ENCODE peak calls at places on chromosomes 6 and 20, in six cellular contexts. S is hepatocyte; U is PC-3; H is AG04450; F is fibroblast of lung; R is CD4-positive, alpha-beta T cell. J is an unnamed sample. For H3K9me3, the result is how much of the 10 kb centered on the place peaks cover.

GRCh38 chr6:124927806-124928205 is 34.4 kb upstream of the RNF217 start:
- DNase-seq in H (peak), U (peak), F (peak), R (no peak), S (no peak), J (no peak)

GRCh38 chr6:43740961-43741764 is 28.8 kb upstream of the VEGFA start:
- DNase-seq in U (no peak), R (no peak), F (no peak), S (no peak), H (no peak), J (no peak)

GRCh38 chr6:5249451-5250122 is 11.2 kb downstream of the LYRM4 start:
- DNase-seq in H (no peak), F (no peak), S (no peak), R (no peak), U (peak), J (no peak)

GRCh38 chr6:108169801-108170606 is 4.2 kb downstream of the NR2E1 start:
- DNase-seq in U (no peak), H (no peak), S (no peak), R (no peak), F (no peak), J (no peak)

GRCh38 chr6:89564752-89565427 is 73.7 kb downstream of the LYRM2 start:
- DNase-seq in F (no peak), S (peak), U (no peak), H (no peak), R (no peak), J (no peak)

GRCh38 chr20:44709380-44709779 is 5.8 kb upstream of the CCN5 start:
- DNase-seq in R (no peak), H (no peak), F (no peak), S (no peak), U (no peak), J (no peak)

GRCh38 chr20:35408270-35408669 is 3.5 kb downstream of the UQCC1 start:
- DNase-seq in R (no peak), S (no peak), U (no peak), H (no peak), F (no peak), J (no peak)

GRCh38 chr6:148538251-148539190 is 195.9 kb downstream of the SASH1 start:
- DNase-seq in R (no peak), S (no peak), U (no peak), H (no peak), F (peak), J (no peak)

GRCh38 chr6:1611322-1611571 is 1.5 kb downstream of the FOXC1 start:
- DNase-seq in R (no peak), F (peak), S (peak), U (peak), H (no peak), J (no peak)

GRCh38 chr6:133259561-133259960 is 18.4 kb downstream of the EYA4 start:
- DNase-seq in U (peak), S (no peak), R (no peak), H (no peak), F (no peak), J (no peak)

GRCh38 chr6:128073389-128073788 is 172.5 kb upstream of the THEMIS start:
- DNase-seq in H (no peak), F (no peak), R (no peak), S (peak), U (no peak), J (no peak)

GRCh38 chr6:30890646-30891449 is 6.5 kb downstream of the DDR1 start:
- DNase-seq in U (no peak), H (no peak), S (no peak), F (no peak), R (no peak), J (no peak)

GRCh38 chr6:137656735-137657134 is 162.5 kb upstream of the OLIG3 start:
- DNase-seq in U (no peak), H (no peak), R (no peak), S (no peak), F (no peak), J (no peak)

GRCh38 chr6:156557269-156557885 is 219.8 kb upstream of the ARID1B start:
- DNase-seq in H (no peak), R (no peak), U (peak), F (peak), S (peak), J (no peak)

GRCh38 chr6:117906905-117907599 is at the start of gene SLC35F1:
- DNase-seq in H (no peak), R (no peak), U (no peak), F (peak), S (peak), J (no peak)

GRCh38 chr6:35568967-35569606 is 56.4 kb upstream of the TULP1 start:
- DNase-seq in S (peak), H (no peak), U (peak), R (peak), F (peak), J (no peak)

GRCh38 chr20:63599396-63600050 is 25.5 kb upstream of the HELZ2 start:
- DNase-seq in H (no peak), F (no peak), U (no peak), S (no peak), R (no peak), J (no peak)

GRCh38 chr6:110518281-110518623 is 41.8 kb upstream of the SLC22A16 start:
- DNase-seq in S (no peak), H (no peak), U (peak), R (no peak), F (peak), J (no peak)

GRCh38 chr6:24476631-24477030 is 12.7 kb downstream of the GPLD1 start:
- DNase-seq in F (no peak), R (no peak), U (no peak), S (no peak), H (no peak), J (no peak)

GRCh38 chr6:52016918-52017748 is 70.3 kb downstream of the PKHD1 start:
- DNase-seq in U (no peak), H (no peak), R (no peak), S (no peak), F (no peak), J (no peak)

GRCh38 chr6:161292650-161293281 is 18.9 kb upstream of the AGPAT4 start:
- DNase-seq in R (no peak), F (no peak), H (no peak), U (no peak), S (no peak), J (no peak)

GRCh38 chr20:36147707-36148106 is 6.8 kb upstream of the EPB41L1 start:
- DNase-seq in H (peak), U (no peak), R (no peak), S (peak), F (peak), J (no peak)

GRCh38 chr6:170572704-170573466 is 11.6 kb downstream of the PDCD2 start:
- DNase-seq in H (no peak), R (no peak), U (no peak), S (no peak), F (no peak), J (no peak)

GRCh38 chr20:31663838-31664695 is 26.4 kb downstream of the COX4I2 start:
- DNase-seq in F (no peak), R (no peak), H (no peak), U (peak), S (peak), J (no peak)

GRCh38 chr6:76774750-76775396 is 688.4 kb downstream of the HTR1B start:
- DNase-seq in R (no peak), F (no peak), H (no peak), U (no peak), S (peak), J (no peak)

GRCh38 chr20:6629564-6629963 is 137.9 kb upstream of the BMP2 start:
- DNase-seq in F (no peak), R (no peak), S (no peak), U (no peak), H (no peak), J (no peak)

GRCh38 chr6:170180671-170181337 is 110.1 kb downstream of the DLL1 start:
- DNase-seq in R (no peak), H (no peak), U (no peak), F (no peak), S (no peak), J (no peak)

GRCh38 chr6:47729457-47729856 is 31.1 kb downstream of the ADGRF4 start:
- DNase-seq in F (no peak), U (no peak), H (no peak), R (no peak), S (no peak), J (no peak)

GRCh38 chr6:79184086-79184485 is 50.4 kb downstream of the HMGN3 start:
- DNase-seq in R (no peak), U (no peak), F (no peak), S (no peak), H (no peak), J (no peak)

GRCh38 chr6:168865-169455 is 123.3 kb upstream of the DUSP22 start:
- DNase-seq in H (no peak), S (peak), R (no peak), U (peak), F (peak), J (peak)

GRCh38 chr6:129370268-129370916 is 339.6 kb downstream of the ARHGAP18 start:
- DNase-seq in H (peak), S (peak), R (peak), U (peak), F (peak), J (peak)

GRCh38 chr20:51611625-51611890 is 69.0 kb upstream of the NFATC2 start:
- DNase-seq in F (no peak), R (no peak), U (no peak), S (no peak), H (no peak), J (no peak)

GRCh38 chr6:35498407-35499045 is 1.6 kb upstream of the TEAD3 start:
- DNase-seq in F (no peak), S (no peak), H (no peak), U (no peak), R (no peak), J (no peak)

GRCh38 chr20:17215167-17215566 is 11.7 kb upstream of the PCSK2 start:
- DNase-seq in S (no peak), H (no peak), R (no peak), U (no peak), F (no peak), J (no peak)

GRCh38 chr6:159615923-159616322 is 77.1 kb downstream of the SOD2 start:
- DNase-seq in H (no peak), S (no peak), R (no peak), F (no peak), U (no peak), J (no peak)

GRCh38 chr20:7694940-7695567 is 245.2 kb downstream of the HAO1 start:
- DNase-seq in F (no peak), U (no peak), H (no peak), R (no peak), S (no peak), J (no peak)

GRCh38 chr20:48919882-48920526 is 1.5 kb upstream of the ARFGEF2 start:
- DNase-seq in H (no peak), F (no peak), U (no peak), R (no peak), S (peak), J (no peak)

GRCh38 chr6:27451660-27452390 is 21.1 kb downstream of the ZNF184 start:
- DNase-seq in R (no peak), U (no peak), H (no peak), S (no peak), F (no peak), J (no peak)

GRCh38 chr6:27448456-27448855 is 24.4 kb downstream of the ZNF184 start:
- DNase-seq in F (no peak), H (no peak), U (no peak), S (no peak), R (no peak), J (no peak)

GRCh38 chr6:27452496-27452897 is 20.4 kb downstream of the ZNF184 start:
- DNase-seq in S (no peak), F (peak), U (peak), R (no peak), H (no peak), J (no peak)
- H3K9me3 ChIP-seq in S (half or more), F (under half), U (half or more), R (half or more), H (under half), J (half or more)

GRCh38 chr6:6604015-6604414 is 15.5 kb downstream of the LY86 start:
- DNase-seq in H (no peak), U (no peak), S (no peak), R (no peak), F (no peak), J (no peak)
- H3K9me3 ChIP-seq in H (under half), U (under half), S (under half), R (under half), F (under half), J (under half)

DNA sequence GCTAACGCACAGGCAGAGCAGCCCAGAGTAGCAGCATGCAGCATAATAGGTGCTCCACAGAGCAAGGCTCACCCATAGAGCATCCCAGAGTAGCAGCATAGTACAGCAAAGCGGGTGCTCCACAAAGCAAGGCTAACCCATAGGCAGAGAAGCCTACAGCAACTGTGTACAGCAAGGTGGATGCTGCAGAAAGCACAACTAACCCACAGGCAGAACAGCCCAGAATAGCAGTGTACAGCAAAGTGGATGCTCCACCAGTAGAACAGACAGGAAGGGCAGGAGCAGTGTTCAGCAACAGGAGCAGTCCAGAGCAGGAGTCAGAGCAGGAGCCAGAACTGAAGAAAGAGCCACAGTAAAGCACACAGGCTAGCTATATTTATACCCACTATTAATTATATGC is 132.7 kb upstream of the PRSS16 start:
- DNase-seq in U (no peak), F (no peak), S (no peak), R (no peak), H (no peak), J (no peak)
- H3K9me3 ChIP-seq in U (under half), F (under half), S (under half), R (under half), H (under half), J (under half)

GRCh38 chr20:25517124-25517523 is 68.2 kb downstream of the NINL start:
- DNase-seq in R (no peak), H (no peak), S (no peak), U (no peak), F (no peak), J (no peak)
- H3K9me3 ChIP-seq in R (under half), H (under half), S (under half), U (under half), F (under half), J (under half)

GRCh38 chr20:59723607-59724456 is 119.5 kb downstream of the PHACTR3 start:
- DNase-seq in R (no peak), S (no peak), F (no peak), H (no peak), U (no peak), J (no peak)

GRCh38 chr20:59720013-59720412 is 115.7 kb downstream of the PHACTR3 start:
- DNase-seq in F (no peak), U (no peak), R (no peak), S (no peak), H (no peak), J (no peak)

GRCh38 chr20:59723108-59723500 is 118.8 kb downstream of the PHACTR3 start:
- DNase-seq in H (no peak), R (no peak), S (no peak), F (no peak), U (no peak), J (no peak)

GRCh38 chr20:59718681-59719080 is 114.3 kb downstream of the PHACTR3 start:
- DNase-seq in H (no peak), U (no peak), R (no peak), F (no peak), S (no peak), J (no peak)

GRCh38 chr20:59721386-59721785 is 117.0 kb downstream of the PHACTR3 start:
- DNase-seq in U (no peak), S (no peak), F (no peak), H (no peak), R (no peak), J (no peak)
- H3K9me3 ChIP-seq in U (under half), S (under half), F (under half), H (half or more), R (under half), J (under half)

DNA sequence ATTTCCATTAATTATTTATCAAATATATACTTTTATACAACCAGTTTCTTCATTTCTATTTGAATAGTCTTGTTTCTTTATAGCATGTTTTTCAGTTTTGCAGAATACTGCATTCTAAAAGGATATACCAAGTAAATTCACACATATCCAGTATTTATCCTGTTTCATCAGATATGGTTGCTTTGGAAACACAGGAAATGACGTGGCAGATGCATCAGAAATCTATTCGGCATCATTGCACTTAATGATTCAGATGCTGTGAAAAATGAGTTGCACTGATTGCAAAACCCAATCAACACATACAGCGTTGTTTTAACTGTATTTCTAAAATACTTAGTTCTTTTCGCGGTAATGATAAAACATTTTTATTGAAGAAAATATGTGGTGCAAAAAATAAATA is 594.9 kb downstream of the CDH26 start:
- DNase-seq in U (no peak), R (no peak), F (peak), H (no peak), S (no peak), J (no peak)
- H3K9me3 ChIP-seq in U (under half), R (under half), F (under half), H (under half), S (under half), J (under half)

GRCh38 chr6:23183846-23184245 is 614.5 kb downstream of the HDGFL1 start:
- DNase-seq in U (no peak), H (no peak), S (no peak), F (no peak), R (no peak), J (no peak)

GRCh38 chr6:23176883-23177282 is 607.5 kb downstream of the HDGFL1 start:
- DNase-seq in H (no peak), F (peak), R (no peak), S (peak), U (no peak), J (no peak)

GRCh38 chr6:23179994-23180393 is 610.6 kb downstream of the HDGFL1 start:
- DNase-seq in R (no peak), H (no peak), S (no peak), F (no peak), U (no peak), J (no peak)

GRCh38 chr6:23180504-23181293 is 611.3 kb downstream of the HDGFL1 start:
- DNase-seq in F (peak), R (no peak), S (peak), U (no peak), H (peak), J (no peak)

DNA sequence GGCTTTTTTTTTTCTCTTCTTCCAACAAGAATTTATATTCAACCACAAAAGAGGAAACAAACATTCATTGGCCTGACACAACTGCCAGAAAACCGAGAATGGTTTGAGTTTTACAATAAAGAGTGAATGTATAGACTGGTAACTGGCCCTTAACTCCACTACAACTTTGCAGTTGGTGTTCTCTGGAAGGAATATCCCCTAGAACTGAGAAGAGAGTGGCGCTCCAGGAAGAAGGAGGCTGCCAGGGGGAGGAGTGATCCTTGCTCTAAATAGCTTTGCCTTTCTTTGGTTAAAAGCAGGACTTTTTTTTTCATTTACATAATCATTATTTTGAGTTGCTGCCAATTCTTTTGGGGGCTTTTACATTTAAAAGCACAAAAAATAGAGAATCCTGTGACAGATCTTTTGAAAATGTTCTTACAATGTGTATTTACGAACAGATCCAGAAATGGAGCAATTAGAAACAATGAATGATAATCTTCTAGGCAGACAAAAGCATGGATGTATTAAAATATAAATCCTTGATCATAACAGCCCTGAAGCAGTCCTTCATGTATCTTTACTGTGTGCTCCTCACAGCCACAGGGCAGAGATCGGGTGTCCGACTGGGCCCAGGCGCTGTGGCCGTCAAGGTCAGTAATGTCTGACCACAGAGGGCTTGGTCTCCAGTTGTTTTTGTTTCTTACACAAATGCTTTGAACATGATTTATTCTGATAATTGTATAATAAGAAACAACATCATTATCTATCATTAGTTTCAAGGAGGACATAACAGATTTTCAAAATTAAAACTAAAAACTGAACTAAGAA is 612.1 kb downstream of the HDGFL1 start:
- DNase-seq in R (no peak), F (no peak), S (no peak), H (no peak), U (no peak), J (no peak)
- H3K9me3 ChIP-seq in R (under half), F (under half), S (under half), H (under half), U (under half), J (under half)

J was measured in Panc1.